ENCODE peak calls at places on chromosomes 13 and 19, in ten cellular contexts. I is heart left ventricle, Y is A549, B is transverse colon, J is spleen, E is GM12891, H is uterus, M is testis, A is breast epithelium, G is lower leg skin. Z is an unnamed sample.

GRCh38 chr13:74562381-74562780 is 428.2 kb upstream of the KLF12 start:
- DNase-seq in I (no peak), Y (no peak), B (no peak), J (no peak), E (no peak), H (no peak), M (no peak), A (no peak), G (no peak), Z (no peak)

GRCh38 chr19:20039203-20039723 is at the start of gene ZNF682:
- DNase-seq in I (peak), Y (no peak), B (peak), J (peak), E (peak), H (peak), M (peak), A (peak), G (peak), Z (peak)

GRCh38 chr19:18773682-18774081 is 17.4 kb downstream of the COMP start:
- DNase-seq in I (no peak), Y (no peak), B (no peak), J (no peak), E (no peak), H (no peak), M (no peak), A (no peak), G (no peak), Z (no peak)

GRCh38 chr13:75587679-75588078 is 38.1 kb downstream of the UCHL3 start:
- DNase-seq in I (no peak), Y (no peak), B (no peak), J (no peak), E (no peak), H (no peak), M (no peak), A (no peak), G (no peak), Z (no peak)

GRCh38 chr19:8392017-8392591 is 1.9 kb downstream of the RAB11B start:
- DNase-seq in I (peak), Y (no peak), B (no peak), J (no peak), E (no peak), H (no peak), M (peak), A (no peak), G (no peak), Z (peak)

GRCh38 chr19:4257025-4257424 is 10.1 kb downstream of the YJU2 start:
- DNase-seq in I (no peak), Y (no peak), B (no peak), J (no peak), E (no peak), H (no peak), M (no peak), A (no peak), G (no peak), Z (no peak)

GRCh38 chr13:19910336-19911072 is 47.1 kb upstream of the ZMYM5 start:
- DNase-seq in I (no peak), Y (peak), B (peak), J (no peak), E (no peak), H (no peak), M (no peak), A (no peak), G (no peak), Z (no peak)

GRCh38 chr19:38506723-38507550 is 73.4 kb downstream of the RYR1 start:
- DNase-seq in I (peak), Y (peak), B (peak), J (peak), E (peak), H (peak), M (peak), A (no peak), G (peak), Z (no peak)

GRCh38 chr13:76828316-76828741 is 57.9 kb downstream of the KCTD12 start:
- DNase-seq in I (no peak), Y (no peak), B (no peak), J (no peak), E (no peak), H (no peak), M (no peak), A (no peak), G (no peak), Z (no peak)

GRCh38 chr13:102700088-102701031 is 5.5 kb upstream of the METTL21C start:
- DNase-seq in I (no peak), Y (no peak), B (no peak), J (no peak), E (no peak), H (peak), M (peak), A (no peak), G (peak), Z (no peak)

GRCh38 chr19:1425102-1425842 is 12.9 kb upstream of the RPS15 start:
- DNase-seq in I (no peak), Y (no peak), B (no peak), J (no peak), E (no peak), H (no peak), M (no peak), A (no peak), G (no peak), Z (no peak)

GRCh38 chr13:44685641-44686040 is 109.5 kb upstream of the TSC22D1 start:
- DNase-seq in I (no peak), Y (no peak), B (no peak), J (no peak), E (no peak), H (no peak), M (no peak), A (no peak), G (no peak), Z (no peak)

GRCh38 chr13:77510156-77510555 is 25.4 kb upstream of the SCEL start:
- DNase-seq in I (no peak), Y (no peak), B (no peak), J (no peak), E (no peak), H (no peak), M (no peak), A (no peak), G (no peak), Z (no peak)

GRCh38 chr19:18520848-18521691 is 800 bp downstream of the ELL start:
- DNase-seq in I (peak), Y (no peak), B (peak), J (peak), E (no peak), H (peak), M (no peak), A (no peak), G (no peak), Z (peak)

GRCh38 chr13:75372517-75372916 is 109.5 kb downstream of the TBC1D4 start:
- DNase-seq in I (no peak), Y (peak), B (no peak), J (no peak), E (no peak), H (no peak), M (no peak), A (no peak), G (no peak), Z (no peak)

GRCh38 chr19:13953021-13953531 is 767 bp downstream of the DCAF15 start:
- DNase-seq in I (no peak), Y (peak), B (peak), J (no peak), E (no peak), H (no peak), M (peak), A (no peak), G (peak), Z (peak)

GRCh38 chr13:63351533-63351932 is 1935.9 kb upstream of the PCDH20 start:
- DNase-seq in I (no peak), Y (no peak), B (no peak), J (no peak), E (no peak), H (no peak), M (no peak), A (no peak), G (no peak), Z (no peak)

GRCh38 chr19:823565-824121 is 1.9 kb upstream of the PLPPR3 start:
- DNase-seq in I (no peak), Y (no peak), B (peak), J (no peak), E (no peak), H (no peak), M (no peak), A (peak), G (no peak), Z (no peak)

GRCh38 chr19:18291590-18292459 is 10.4 kb upstream of the JUND start:
- DNase-seq in I (peak), Y (peak), B (peak), J (peak), E (peak), H (peak), M (peak), A (peak), G (peak), Z (peak)

GRCh38 chr19:45922281-45922680 is 7.7 kb upstream of the NANOS2 start:
- DNase-seq in I (no peak), Y (peak), B (no peak), J (no peak), E (no peak), H (no peak), M (no peak), A (no peak), G (no peak), Z (no peak)

GRCh38 chr19:18700501-18701249 is 17.2 kb downstream of the CRTC1 start:
- DNase-seq in I (peak), Y (no peak), B (peak), J (peak), E (peak), H (peak), M (peak), A (peak), G (peak), Z (peak)

GRCh38 chr13:109840201-109840892 is 54.0 kb upstream of the IRS2 start:
- DNase-seq in I (no peak), Y (no peak), B (no peak), J (no peak), E (no peak), H (no peak), M (no peak), A (no peak), G (peak), Z (no peak)

GRCh38 chr19:19627716-19628498 is at the start of gene LPAR2:
- DNase-seq in I (no peak), Y (no peak), B (peak), J (peak), E (peak), H (no peak), M (peak), A (peak), G (no peak), Z (peak)

GRCh38 chr13:61170791-61171330 is 244.8 kb downstream of the PCDH20 start:
- DNase-seq in I (peak), Y (no peak), B (no peak), J (no peak), E (no peak), H (no peak), M (no peak), A (no peak), G (no peak), Z (no peak)

GRCh38 chr19:56393119-56394012 is at the start of gene ZNF582:
- DNase-seq in I (peak), Y (peak), B (peak), J (peak), E (peak), H (peak), M (peak), A (peak), G (peak), Z (peak)

GRCh38 chr19:55447421-55448174 is 4.5 kb upstream of the SHISA7 start:
- DNase-seq in I (peak), Y (peak), B (no peak), J (no peak), E (no peak), H (no peak), M (no peak), A (no peak), G (no peak), Z (no peak)

GRCh38 chr13:37141011-37141410 is 35.5 kb upstream of the CSNK1A1L start:
- DNase-seq in I (no peak), Y (no peak), B (no peak), J (no peak), E (no peak), H (no peak), M (no peak), A (no peak), G (no peak), Z (no peak)

GRCh38 chr19:21143846-21144245 is 2.0 kb downstream of the ZNF431 start:
- DNase-seq in I (no peak), Y (no peak), B (no peak), J (no peak), E (no peak), H (no peak), M (no peak), A (no peak), G (no peak), Z (peak)

GRCh38 chr19:21147540-21147939 is 5.7 kb downstream of the ZNF431 start:
- DNase-seq in I (no peak), Y (no peak), B (no peak), J (no peak), E (no peak), H (no peak), M (no peak), A (no peak), G (no peak), Z (no peak)

GRCh38 chr19:21138130-21138529 is 3.7 kb upstream of the ZNF431 start:
- DNase-seq in I (no peak), Y (no peak), B (no peak), J (no peak), E (no peak), H (no peak), M (no peak), A (no peak), G (no peak), Z (no peak)

GRCh38 chr19:21143428-21143827 is 1.6 kb downstream of the ZNF431 start:
- DNase-seq in I (no peak), Y (no peak), B (no peak), J (no peak), E (no peak), H (no peak), M (no peak), A (no peak), G (no peak), Z (no peak)

GRCh38 chr19:21141787-21142464 is at the start of gene ZNF431:
- DNase-seq in I (peak), Y (peak), B (peak), J (peak), E (peak), H (peak), M (peak), A (peak), G (peak), Z (peak)
- TF ChIP-seq POLR2A in I (no peak), Y (peak), B (peak), J (no peak), E (peak), H (peak), M (peak), A (no peak), G (no peak), Z (no peak)

GRCh38 chr19:35669974-35670373 is 3.7 kb downstream of the UPK1A start:
- DNase-seq in I (no peak), Y (no peak), B (no peak), J (no peak), E (no peak), H (no peak), M (no peak), A (no peak), G (no peak), Z (no peak)

GRCh38 chr19:35671818-35672217 is 5.5 kb downstream of the UPK1A start:
- DNase-seq in I (no peak), Y (no peak), B (no peak), J (no peak), E (no peak), H (no peak), M (no peak), A (no peak), G (no peak), Z (no peak)

GRCh38 chr19:35675589-35676140 is 9.3 kb downstream of the UPK1A start:
- DNase-seq in I (no peak), Y (no peak), B (no peak), J (no peak), E (no peak), H (no peak), M (no peak), A (no peak), G (no peak), Z (no peak)

GRCh38 chr19:35670686-35671085 is 4.4 kb downstream of the UPK1A start:
- DNase-seq in I (no peak), Y (no peak), B (no peak), J (no peak), E (no peak), H (no peak), M (no peak), A (no peak), G (no peak), Z (no peak)

GRCh38 chr19:35673121-35673804 is 6.9 kb downstream of the UPK1A start:
- DNase-seq in I (no peak), Y (peak), B (peak), J (peak), E (peak), H (no peak), M (no peak), A (no peak), G (no peak), Z (peak)
- TF ChIP-seq POLR2A in I (no peak), Y (no peak), B (no peak), J (no peak), E (no peak), H (no peak), M (no peak), A (no peak), G (no peak), Z (no peak)

DNA sequence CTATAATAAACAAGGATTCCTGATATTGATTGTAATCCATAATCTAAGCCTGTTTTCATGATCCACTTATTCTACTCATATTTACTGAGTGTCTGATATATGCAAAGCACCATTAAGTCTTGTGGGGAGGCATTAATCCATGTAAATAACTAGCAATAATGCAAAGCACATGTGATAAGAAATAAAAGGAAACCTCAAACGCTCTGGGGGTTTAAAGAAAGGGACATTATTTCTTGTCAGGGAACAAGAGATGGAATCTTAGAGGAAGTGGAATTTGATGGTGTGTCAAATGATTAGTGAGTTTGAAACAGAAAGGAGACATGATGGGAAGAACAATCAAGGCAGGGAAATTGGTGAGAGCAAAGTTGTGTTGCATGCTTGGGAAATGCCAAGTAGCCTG is 57.4 kb upstream of the FLT1 start:
- DNase-seq in I (no peak), Y (no peak), B (no peak), J (no peak), E (no peak), H (no peak), M (no peak), A (no peak), G (no peak), Z (no peak)
- TF ChIP-seq POLR2A in I (no peak), Y (no peak), B (no peak), J (no peak), E (no peak), H (no peak), M (no peak), A (no peak), G (no peak), Z (no peak)

DNA sequence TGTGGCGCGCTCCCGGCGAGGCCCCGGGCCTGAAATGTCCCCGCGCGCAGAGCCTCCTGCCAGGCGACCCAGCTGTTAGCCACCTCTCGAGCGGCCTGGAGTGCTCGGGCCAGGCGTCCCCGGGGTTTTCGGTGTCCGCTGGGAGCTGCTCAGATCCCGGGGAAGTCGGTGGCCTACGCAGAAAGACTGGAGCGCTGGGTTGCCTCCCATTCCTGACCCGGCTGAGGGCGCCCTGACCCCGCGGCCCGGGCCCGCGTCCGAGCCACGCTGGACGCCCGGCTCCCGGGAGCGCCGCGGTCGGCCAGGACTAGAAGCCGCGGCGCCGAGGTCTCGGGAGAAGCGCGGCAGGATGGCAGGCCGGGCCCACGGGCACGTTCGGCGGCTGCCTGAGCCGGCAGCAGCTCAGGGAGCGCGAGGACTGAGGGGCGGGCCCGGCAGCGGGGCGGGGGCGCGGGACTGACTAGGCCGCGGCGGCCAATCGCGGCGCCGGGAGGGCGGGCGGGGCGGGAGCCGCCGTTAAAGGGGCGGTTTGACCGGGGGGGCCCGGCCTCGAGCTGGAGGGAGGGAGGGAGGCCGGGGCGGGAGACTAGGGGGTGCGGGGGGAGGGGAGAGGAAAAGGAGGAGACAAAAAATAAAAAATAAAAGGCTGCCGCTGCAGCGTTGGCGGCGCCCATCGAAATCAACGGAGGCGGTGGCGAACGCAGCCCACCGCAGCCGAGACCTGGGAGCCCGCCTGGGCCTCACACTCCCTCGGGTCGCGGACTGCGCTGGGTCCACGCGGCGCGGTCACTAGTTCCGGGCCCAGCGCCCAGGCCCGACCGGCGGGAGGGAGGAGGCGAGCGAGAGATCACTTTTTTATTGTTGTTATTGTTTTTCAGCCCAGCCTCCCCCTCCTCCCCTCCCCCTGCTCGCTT is 1.1 kb upstream of the ZIC2 start:
- DNase-seq in I (no peak), Y (peak), B (peak), J (peak), E (no peak), H (no peak), M (peak), A (no peak), G (no peak), Z (peak)
- TF ChIP-seq POLR2A in I (no peak), Y (peak), B (no peak), J (no peak), E (no peak), H (no peak), M (no peak), A (no peak), G (no peak), Z (no peak)

GRCh38 chr19:44746616-44746945 is 1.9 kb upstream of the BCL3 start:
- DNase-seq in I (no peak), Y (no peak), B (no peak), J (no peak), E (no peak), H (no peak), M (no peak), A (no peak), G (no peak), Z (no peak)

GRCh38 chr19:44749318-44749717 is 810 bp downstream of the BCL3 start:
- DNase-seq in I (no peak), Y (no peak), B (no peak), J (no peak), E (no peak), H (no peak), M (no peak), A (no peak), G (no peak), Z (no peak)

GRCh38 chr19:44746946-44747738 is 1.4 kb upstream of the BCL3 start:
- DNase-seq in I (peak), Y (peak), B (peak), J (peak), E (peak), H (peak), M (peak), A (peak), G (peak), Z (peak)

GRCh38 chr19:44748426-44749254 is at the start of gene BCL3:
- DNase-seq in I (peak), Y (peak), B (peak), J (peak), E (peak), H (peak), M (peak), A (peak), G (peak), Z (peak)

DNA sequence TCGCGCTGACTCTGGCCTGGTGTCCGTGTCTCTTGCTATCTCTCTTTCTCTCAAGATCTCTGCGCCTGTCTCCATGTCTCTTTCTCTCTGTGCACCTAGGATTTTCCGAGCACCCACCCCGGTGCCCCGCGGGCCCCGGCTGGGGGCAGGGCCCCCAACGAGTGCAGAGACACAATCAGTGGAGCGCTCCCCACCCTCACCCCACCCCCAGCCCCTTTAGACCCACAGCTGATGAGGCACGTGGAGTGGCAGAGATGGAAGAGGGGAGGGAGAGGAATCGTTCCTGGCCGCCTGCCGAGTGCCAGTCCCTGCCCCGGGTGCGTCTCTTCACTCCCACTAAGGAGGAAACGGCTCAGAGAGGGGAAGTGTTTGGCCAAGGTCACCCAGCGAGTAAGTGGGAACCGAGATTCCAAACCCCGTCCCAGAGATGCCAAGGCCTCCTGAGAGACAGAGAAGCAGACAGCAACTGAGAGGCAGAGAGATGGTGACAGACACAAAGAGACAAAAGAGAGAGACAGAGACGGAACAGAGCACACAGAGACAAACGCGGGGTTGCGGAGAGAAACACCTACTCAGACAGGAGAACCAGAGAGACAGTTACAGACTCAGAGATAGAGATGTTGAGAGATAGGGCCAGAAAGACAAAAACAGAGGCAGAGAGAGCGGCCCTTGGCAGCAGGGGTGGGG is 626 bp upstream of the BCL3 start:
- DNase-seq in I (peak), Y (peak), B (peak), J (peak), E (no peak), H (peak), M (peak), A (no peak), G (peak), Z (peak)
- TF ChIP-seq POLR2A in I (no peak), Y (no peak), B (peak), J (no peak), E (no peak), H (no peak), M (no peak), A (no peak), G (no peak), Z (no peak)